ENCODE peak calls at places on chromosomes 11 and 22, in ten cellular contexts. G, J, B, T, E, D, Q, I, H and P are unnamed samples.

GRCh38 chr11:96161271-96162089 is 181.5 kb downstream of the MAML2 start:
- DNase-seq in G (no peak), J (peak), B (no peak), T (peak), E (no peak), D (no peak), Q (no peak), I (no peak), H (peak), P (no peak)

GRCh38 chr11:20547411-20547810 is 52.0 kb upstream of the SLC6A5 start:
- DNase-seq in G (no peak), J (no peak), B (no peak), T (no peak), E (no peak), D (no peak), Q (no peak), I (no peak), H (no peak), P (no peak)

GRCh38 chr11:132901638-132902610 is 630.4 kb downstream of the OPCML start:
- DNase-seq in G (no peak), J (no peak), B (no peak), T (peak), E (no peak), D (no peak), Q (no peak), I (no peak), H (peak), P (no peak)

GRCh38 chr11:48148749-48149148 is 67.9 kb upstream of the OR4B1 start:
- DNase-seq in G (no peak), J (no peak), B (no peak), T (no peak), E (no peak), D (no peak), Q (no peak), I (no peak), H (no peak), P (no peak)

GRCh38 chr11:122128146-122128545 is 12.1 kb upstream of the BLID start:
- DNase-seq in G (no peak), J (no peak), B (no peak), T (no peak), E (no peak), D (no peak), Q (no peak), I (no peak), H (no peak), P (no peak)

GRCh38 chr11:64863381-64864060 is 14.9 kb downstream of the EHD1 start:
- DNase-seq in G (no peak), J (no peak), B (no peak), T (no peak), E (no peak), D (no peak), Q (no peak), I (no peak), H (no peak), P (no peak)

GRCh38 chr11:103384652-103385051 is 275.4 kb downstream of the DYNC2H1 start:
- DNase-seq in G (no peak), J (no peak), B (no peak), T (no peak), E (no peak), D (no peak), Q (no peak), I (no peak), H (no peak), P (no peak)

GRCh38 chr22:20125201-20126174 is 6.1 kb upstream of the ZDHHC8 start:
- DNase-seq in G (no peak), J (no peak), B (no peak), T (no peak), E (no peak), D (no peak), Q (no peak), I (no peak), H (no peak), P (no peak)

GRCh38 chr11:75389925-75390324 is 9.4 kb upstream of the RPS3 start:
- DNase-seq in G (no peak), J (no peak), B (no peak), T (no peak), E (no peak), D (no peak), Q (peak), I (no peak), H (no peak), P (no peak)

GRCh38 chr22:48315415-48316244 is 1512.0 kb downstream of the BRD1 start:
- DNase-seq in G (no peak), J (no peak), B (no peak), T (no peak), E (no peak), D (no peak), Q (peak), I (no peak), H (no peak), P (peak)

GRCh38 chr22:39908121-39908520 is 7.2 kb downstream of the GRAP2 start:
- DNase-seq in G (no peak), J (no peak), B (no peak), T (no peak), E (no peak), D (no peak), Q (no peak), I (no peak), H (no peak), P (no peak)

GRCh38 chr22:42425337-42425988 is 6.7 kb downstream of the NFAM1 start:
- DNase-seq in G (no peak), J (no peak), B (no peak), T (no peak), E (no peak), D (no peak), Q (no peak), I (no peak), H (no peak), P (no peak)

GRCh38 chr11:73239111-73239521 is 21.0 kb downstream of the P2RY2 start:
- DNase-seq in G (no peak), J (no peak), B (no peak), T (no peak), E (no peak), D (no peak), Q (peak), I (no peak), H (no peak), P (peak)

GRCh38 chr11:699753-700152 is 4.1 kb downstream of the TMEM80 start:
- DNase-seq in G (no peak), J (no peak), B (no peak), T (no peak), E (no peak), D (no peak), Q (no peak), I (no peak), H (no peak), P (no peak)

GRCh38 chr11:76736773-76737495 is 46.2 kb upstream of the TSKU start:
- DNase-seq in G (no peak), J (no peak), B (no peak), T (no peak), E (no peak), D (no peak), Q (no peak), I (no peak), H (no peak), P (no peak)

GRCh38 chr11:133660202-133660568 is 127.9 kb upstream of the OPCML start:
- DNase-seq in G (no peak), J (no peak), B (no peak), T (no peak), E (no peak), D (no peak), Q (no peak), I (no peak), H (peak), P (no peak)

GRCh38 chr11:111937859-111938258 is 716 bp downstream of the DIXDC1 start:
- DNase-seq in G (no peak), J (no peak), B (no peak), T (no peak), E (no peak), D (no peak), Q (peak), I (no peak), H (peak), P (no peak)

GRCh38 chr11:130159139-130159538 is 443 bp upstream of the ST14 start:
- DNase-seq in G (no peak), J (no peak), B (no peak), T (no peak), E (no peak), D (no peak), Q (no peak), I (no peak), H (peak), P (no peak)

GRCh38 chr11:45193695-45194094 is 47.3 kb downstream of the PRDM11 start:
- DNase-seq in G (no peak), J (no peak), B (no peak), T (no peak), E (no peak), D (no peak), Q (peak), I (no peak), H (no peak), P (no peak)

GRCh38 chr11:87298155-87298554 is 260.4 kb downstream of the TMEM135 start:
- DNase-seq in G (no peak), J (no peak), B (no peak), T (no peak), E (no peak), D (no peak), Q (no peak), I (no peak), H (no peak), P (no peak)

GRCh38 chr11:111327908-111328624 is 29.7 kb downstream of the POU2AF3 start:
- DNase-seq in G (no peak), J (no peak), B (no peak), T (no peak), E (peak), D (no peak), Q (no peak), I (no peak), H (peak), P (no peak)

GRCh38 chr11:128713595-128713994 is 19.7 kb downstream of the FLI1 start:
- DNase-seq in G (peak), J (no peak), B (no peak), T (no peak), E (no peak), D (no peak), Q (no peak), I (no peak), H (no peak), P (no peak)

GRCh38 chr22:20436309-20437252 is 1.0 kb downstream of the SCARF2 start:
- DNase-seq in G (no peak), J (no peak), B (no peak), T (peak), E (peak), D (no peak), Q (peak), I (no peak), H (peak), P (no peak)

GRCh38 chr22:17243524-17243923 is 24.3 kb upstream of the ADA2 start:
- DNase-seq in G (no peak), J (peak), B (peak), T (no peak), E (peak), D (no peak), Q (no peak), I (no peak), H (no peak), P (no peak)

GRCh38 chr22:19731361-19731725 is 8.0 kb downstream of the GP1BB start:
- DNase-seq in G (no peak), J (no peak), B (no peak), T (no peak), E (no peak), D (no peak), Q (no peak), I (no peak), H (no peak), P (no peak)